ENCODE peak calls at places on chromosomes 7 and 10, in six cellular contexts. One of them, this sample, is unnamed.
A peak's percentile ranks its signal among the peaks of the same experiment; 100 is the strongest.

GRCh38 chr7:117014673-117015133 is 61.4 kb downstream of the ST7 start:
- DNase-seq in lower lobe of right lung: peak; percentile 68
- DNase-seq in nephron progenitor cell: peak; percentile 10
- DNase-seq in endodermal cell: no peak
- DNase-seq in transverse colon: peak; percentile 28
- DNase-seq in WTC11: no peak
- DNase-seq in this sample: no peak

GRCh38 chr10:13351340-13351915 is 3.3 kb upstream of the SEPHS1 start:
- DNase-seq in lower lobe of right lung: no peak
- DNase-seq in nephron progenitor cell: no peak
- DNase-seq in endodermal cell: peak; percentile 93
- DNase-seq in transverse colon: no peak
- DNase-seq in WTC11: peak; percentile 66
- DNase-seq in this sample: no peak

GRCh38 chr10:16965740-16966447 is 148.7 kb upstream of the RSU1 start:
- DNase-seq in lower lobe of right lung: no peak
- DNase-seq in nephron progenitor cell: no peak
- DNase-seq in endodermal cell: peak; percentile 65
- DNase-seq in transverse colon: peak; percentile 21
- DNase-seq in WTC11: no peak
- DNase-seq in this sample: no peak

GRCh38 chr10:124012991-124013390 is 80.4 kb downstream of the CHST15 start:
- DNase-seq in lower lobe of right lung: peak; percentile 11
- DNase-seq in nephron progenitor cell: no peak
- DNase-seq in endodermal cell: no peak
- DNase-seq in transverse colon: no peak
- DNase-seq in WTC11: no peak
- DNase-seq in this sample: no peak

GRCh38 chr10:4498763-4499251 is 327.2 kb upstream of the AKR1E2 start:
- DNase-seq in lower lobe of right lung: no peak
- DNase-seq in nephron progenitor cell: no peak
- DNase-seq in endodermal cell: no peak
- DNase-seq in transverse colon: no peak
- DNase-seq in WTC11: no peak
- DNase-seq in this sample: no peak

GRCh38 chr7:129394101-129394500 is 40.1 kb upstream of the STRIP2 start:
- DNase-seq in lower lobe of right lung: no peak
- DNase-seq in nephron progenitor cell: no peak
- DNase-seq in endodermal cell: no peak
- DNase-seq in transverse colon: no peak
- DNase-seq in WTC11: no peak
- DNase-seq in this sample: no peak

GRCh38 chr7:155741805-155742204 is 70.5 kb downstream of the SHH start:
- DNase-seq in lower lobe of right lung: peak; percentile 67
- DNase-seq in nephron progenitor cell: no peak
- DNase-seq in endodermal cell: no peak
- DNase-seq in transverse colon: peak; percentile 76
- DNase-seq in WTC11: no peak
- DNase-seq in this sample: no peak

GRCh38 chr10:89946106-89946505 is 244.7 kb downstream of the KIF20B start:
- DNase-seq in lower lobe of right lung: no peak
- DNase-seq in nephron progenitor cell: no peak
- DNase-seq in endodermal cell: no peak
- DNase-seq in transverse colon: no peak
- DNase-seq in WTC11: no peak
- DNase-seq in this sample: no peak

GRCh38 chr7:111486472-111487142 is 75.7 kb downstream of the IMMP2L start:
- DNase-seq in lower lobe of right lung: no peak
- DNase-seq in nephron progenitor cell: peak; percentile 10
- DNase-seq in endodermal cell: no peak
- DNase-seq in transverse colon: no peak
- DNase-seq in WTC11: no peak
- DNase-seq in this sample: no peak

GRCh38 chr10:102237711-102238252 is 3.5 kb downstream of the PITX3 start:
- DNase-seq in lower lobe of right lung: no peak
- DNase-seq in nephron progenitor cell: no peak
- DNase-seq in endodermal cell: no peak
- DNase-seq in transverse colon: no peak
- DNase-seq in WTC11: no peak
- DNase-seq in this sample: no peak
- TF ChIP-seq CTCF in lower lobe of right lung: no peak
- TF ChIP-seq CTCF in nephron progenitor cell: no peak
- TF ChIP-seq CTCF in endodermal cell: no peak
- TF ChIP-seq CTCF in transverse colon: no peak
- TF ChIP-seq CTCF in WTC11: no peak
- TF ChIP-seq CTCF in this sample: no peak

DNA sequence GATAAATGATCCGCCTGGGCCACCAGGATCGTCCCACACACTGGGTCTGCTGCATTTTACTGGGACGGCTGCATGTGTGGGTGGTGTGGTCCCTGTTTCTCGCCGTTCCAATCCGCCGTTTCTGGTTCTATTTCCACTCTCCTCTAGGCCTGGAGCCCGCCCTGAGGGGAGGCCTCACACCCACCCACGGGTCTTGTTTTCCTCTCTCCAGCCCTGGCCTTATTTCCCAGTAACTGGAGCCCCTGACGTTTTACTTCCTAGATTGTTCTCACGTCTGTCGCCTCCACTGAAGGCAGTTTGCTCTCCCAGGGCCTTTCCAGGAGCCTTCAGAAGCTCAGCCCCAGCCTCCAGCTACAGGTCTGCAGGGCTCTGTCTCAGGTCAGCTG is 30.7 kb downstream of the CFAP46 start:
- DNase-seq in lower lobe of right lung: no peak
- DNase-seq in nephron progenitor cell: no peak
- DNase-seq in endodermal cell: peak; percentile 78
- DNase-seq in transverse colon: no peak
- DNase-seq in WTC11: no peak
- DNase-seq in this sample: no peak
- TF ChIP-seq CTCF in lower lobe of right lung: no peak
- TF ChIP-seq CTCF in nephron progenitor cell: no peak
- TF ChIP-seq CTCF in endodermal cell: no peak
- TF ChIP-seq CTCF in transverse colon: no peak
- TF ChIP-seq CTCF in WTC11: no peak
- TF ChIP-seq CTCF in this sample: no peak

DNA sequence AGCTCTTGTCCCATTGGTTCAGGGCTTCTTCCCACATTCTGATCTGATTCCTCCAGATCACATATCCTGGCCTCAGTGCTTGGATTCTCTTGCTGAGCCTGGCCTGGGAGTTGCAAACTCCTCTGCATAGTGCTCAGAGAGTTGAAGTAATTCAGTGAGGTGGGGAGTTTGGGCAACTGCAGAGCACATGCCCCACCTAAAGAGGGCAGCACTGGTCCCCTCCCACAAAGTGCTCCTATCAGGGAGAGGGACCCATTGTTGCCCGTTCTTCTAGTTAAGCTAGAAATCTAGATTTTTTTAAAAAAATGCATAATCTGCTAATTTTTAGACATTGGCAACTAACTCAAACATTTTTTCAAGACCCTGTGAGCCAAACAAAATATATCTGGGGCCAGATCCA is 45.1 kb downstream of the CHN2 start:
- DNase-seq in lower lobe of right lung: no peak
- DNase-seq in nephron progenitor cell: no peak
- DNase-seq in endodermal cell: peak; percentile 75
- DNase-seq in transverse colon: no peak
- DNase-seq in WTC11: peak; percentile 58
- DNase-seq in this sample: no peak
- TF ChIP-seq CTCF in lower lobe of right lung: peak; percentile 53
- TF ChIP-seq CTCF in nephron progenitor cell: no peak
- TF ChIP-seq CTCF in endodermal cell: peak; percentile 76
- TF ChIP-seq CTCF in transverse colon: peak; percentile 17
- TF ChIP-seq CTCF in WTC11: peak; percentile 67
- TF ChIP-seq CTCF in this sample: peak; percentile 32

DNA sequence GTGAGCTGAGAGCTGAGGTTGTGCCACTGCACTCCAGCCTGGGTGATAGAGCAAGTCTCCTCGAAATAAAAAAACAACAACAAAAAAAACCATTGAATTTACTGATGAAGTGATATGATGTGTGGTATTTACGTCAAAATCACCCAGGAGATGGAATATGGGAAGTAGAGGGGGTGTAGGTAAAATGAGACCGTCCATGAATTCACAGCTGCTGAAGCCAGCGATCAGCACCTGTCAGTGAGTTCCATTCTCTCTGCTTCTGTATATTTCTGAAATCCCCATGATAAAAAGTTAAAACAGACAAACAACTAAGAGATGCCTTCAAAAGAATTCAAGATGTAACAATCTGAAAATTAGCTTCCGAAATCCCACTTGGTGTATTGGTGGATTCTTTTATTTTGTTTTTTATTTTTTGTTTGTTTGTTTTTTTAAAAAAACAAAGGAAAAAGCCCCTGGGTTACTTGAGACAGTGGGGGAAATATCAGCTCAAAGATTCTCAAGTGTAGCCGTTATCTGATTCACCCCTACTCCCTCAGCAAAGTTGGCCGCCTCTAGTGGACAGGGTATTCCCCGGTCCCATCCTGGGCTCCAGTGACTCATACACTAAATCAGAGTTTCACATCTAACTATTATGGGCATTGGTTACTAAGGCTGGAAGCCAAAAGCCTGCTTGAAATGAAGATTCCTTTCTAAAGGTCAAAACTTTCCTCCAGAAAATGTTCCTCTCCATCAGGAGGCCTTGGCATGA is 76.4 kb downstream of the MAP3K8 start:
- DNase-seq in lower lobe of right lung: no peak
- DNase-seq in nephron progenitor cell: no peak
- DNase-seq in endodermal cell: no peak
- DNase-seq in transverse colon: peak; percentile 22
- DNase-seq in WTC11: no peak
- DNase-seq in this sample: no peak
- TF ChIP-seq CTCF in lower lobe of right lung: no peak
- TF ChIP-seq CTCF in nephron progenitor cell: no peak
- TF ChIP-seq CTCF in endodermal cell: no peak
- TF ChIP-seq CTCF in transverse colon: no peak
- TF ChIP-seq CTCF in WTC11: no peak
- TF ChIP-seq CTCF in this sample: no peak

GRCh38 chr10:71708897-71709882 is 10.4 kb downstream of the C10orf105 start:
- DNase-seq in lower lobe of right lung: no peak
- DNase-seq in nephron progenitor cell: no peak
- DNase-seq in endodermal cell: no peak
- DNase-seq in transverse colon: no peak
- DNase-seq in WTC11: no peak
- DNase-seq in this sample: no peak
- TF ChIP-seq CTCF in lower lobe of right lung: no peak
- TF ChIP-seq CTCF in nephron progenitor cell: no peak
- TF ChIP-seq CTCF in endodermal cell: no peak
- TF ChIP-seq CTCF in transverse colon: no peak
- TF ChIP-seq CTCF in WTC11: no peak
- TF ChIP-seq CTCF in this sample: no peak

GRCh38 chr10:34016541-34016940 is 682.1 kb upstream of the NRP1 start:
- DNase-seq in lower lobe of right lung: no peak
- DNase-seq in nephron progenitor cell: no peak
- DNase-seq in endodermal cell: no peak
- DNase-seq in transverse colon: no peak
- DNase-seq in WTC11: no peak
- DNase-seq in this sample: no peak

GRCh38 chr10:34018129-34018528 is 683.7 kb upstream of the NRP1 start:
- DNase-seq in lower lobe of right lung: no peak
- DNase-seq in nephron progenitor cell: no peak
- DNase-seq in endodermal cell: no peak
- DNase-seq in transverse colon: no peak
- DNase-seq in WTC11: no peak
- DNase-seq in this sample: no peak

GRCh38 chr10:34015700-34016099 is 681.2 kb upstream of the NRP1 start:
- DNase-seq in lower lobe of right lung: no peak
- DNase-seq in nephron progenitor cell: no peak
- DNase-seq in endodermal cell: no peak
- DNase-seq in transverse colon: no peak
- DNase-seq in WTC11: no peak
- DNase-seq in this sample: no peak

GRCh38 chr10:34017281-34017680 is 682.8 kb upstream of the NRP1 start:
- DNase-seq in lower lobe of right lung: no peak
- DNase-seq in nephron progenitor cell: no peak
- DNase-seq in endodermal cell: peak; percentile 82
- DNase-seq in transverse colon: no peak
- DNase-seq in WTC11: peak; percentile 71
- DNase-seq in this sample: no peak

DNA sequence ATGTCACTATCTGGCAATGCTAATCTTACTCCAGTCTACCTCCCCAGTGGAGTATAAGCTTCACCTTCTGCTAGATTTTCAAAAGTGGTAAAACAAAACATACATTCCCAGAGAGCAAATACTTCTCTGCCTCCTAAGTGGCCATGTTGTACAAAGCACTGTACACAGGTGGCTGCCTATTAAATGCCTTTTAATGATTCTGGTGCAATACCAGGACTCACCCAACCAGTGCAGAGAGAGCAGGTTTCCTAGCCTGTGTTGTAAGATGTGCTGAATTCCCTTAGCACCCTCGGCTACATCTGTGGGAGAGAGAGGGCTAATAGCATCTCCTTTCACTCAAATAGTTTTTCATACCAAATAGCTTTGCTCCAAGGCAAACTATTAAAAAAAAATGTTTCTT is 684.3 kb upstream of the NRP1 start:
- DNase-seq in lower lobe of right lung: no peak
- DNase-seq in nephron progenitor cell: no peak
- DNase-seq in endodermal cell: no peak
- DNase-seq in transverse colon: no peak
- DNase-seq in WTC11: no peak
- DNase-seq in this sample: no peak
- TF ChIP-seq CTCF in lower lobe of right lung: no peak
- TF ChIP-seq CTCF in nephron progenitor cell: no peak
- TF ChIP-seq CTCF in endodermal cell: no peak
- TF ChIP-seq CTCF in transverse colon: no peak
- TF ChIP-seq CTCF in WTC11: no peak
- TF ChIP-seq CTCF in this sample: no peak

GRCh38 chr7:144057954-144058353 is 9.2 kb downstream of the OR2A5 start:
- DNase-seq in lower lobe of right lung: no peak
- DNase-seq in nephron progenitor cell: no peak
- DNase-seq in endodermal cell: no peak
- DNase-seq in transverse colon: no peak
- DNase-seq in WTC11: no peak
- DNase-seq in this sample: no peak

GRCh38 chr7:144069511-144069910 is at the start of gene OR2A25:
- DNase-seq in lower lobe of right lung: no peak
- DNase-seq in nephron progenitor cell: no peak
- DNase-seq in endodermal cell: no peak
- DNase-seq in transverse colon: no peak
- DNase-seq in WTC11: no peak
- DNase-seq in this sample: no peak

GRCh38 chr7:144063710-144064109 is 5.9 kb upstream of the OR2A25 start:
- DNase-seq in lower lobe of right lung: no peak
- DNase-seq in nephron progenitor cell: no peak
- DNase-seq in endodermal cell: peak; percentile 56
- DNase-seq in transverse colon: no peak
- DNase-seq in WTC11: peak; percentile 45
- DNase-seq in this sample: no peak
- TF ChIP-seq CTCF in lower lobe of right lung: no peak
- TF ChIP-seq CTCF in nephron progenitor cell: peak; percentile 28
- TF ChIP-seq CTCF in endodermal cell: peak; percentile 76
- TF ChIP-seq CTCF in transverse colon: no peak
- TF ChIP-seq CTCF in WTC11: peak; percentile 71
- TF ChIP-seq CTCF in this sample: no peak

GRCh38 chr7:115910541-115911164 is 119.9 kb downstream of the TFEC start:
- DNase-seq in lower lobe of right lung: no peak
- DNase-seq in nephron progenitor cell: no peak
- DNase-seq in endodermal cell: no peak
- DNase-seq in transverse colon: no peak
- DNase-seq in WTC11: no peak
- DNase-seq in this sample: no peak
- TF ChIP-seq CTCF in lower lobe of right lung: peak; percentile 56
- TF ChIP-seq CTCF in nephron progenitor cell: peak; percentile 73
- TF ChIP-seq CTCF in endodermal cell: peak; percentile 80
- TF ChIP-seq CTCF in transverse colon: peak; percentile 38
- TF ChIP-seq CTCF in WTC11: no peak
- TF ChIP-seq CTCF in this sample: no peak